ENCODE peak calls at places on chromosomes 13 and 19, in four cellular contexts. X is cardiac fibroblast, G is neural progenitor cell, D is body of pancreas. Z is an unnamed sample.

GRCh38 chr13:59424661-59425060 is 739.1 kb downstream of the DIAPH3 start:
- DNase-seq in D (no peak), G (no peak), X (peak), Z (no peak)

GRCh38 chr13:82747948-82748347 is 1134.3 kb downstream of the SLITRK1 start:
- DNase-seq in D (no peak), X (peak), G (no peak), Z (no peak)

GRCh38 chr13:46146898-46147297 is 35.1 kb downstream of the LCP1 start:
- DNase-seq in G (peak), X (peak), D (no peak), Z (no peak)

GRCh38 chr13:44848956-44849748 is 140.1 kb downstream of the NUFIP1 start:
- DNase-seq in D (no peak), X (no peak), G (no peak), Z (no peak)

GRCh38 chr19:33302175-33302973 is at the start of gene CEBPA:
- DNase-seq in X (peak), G (peak), D (peak), Z (peak)

GRCh38 chr13:23289917-23290357 is 109.2 kb downstream of the SGCG start:
- DNase-seq in X (peak), G (no peak), D (no peak), Z (no peak)

GRCh38 chr13:30998548-30999140 is 66.2 kb downstream of the TEX26 start:
- DNase-seq in X (peak), G (peak), D (no peak), Z (no peak)

GRCh38 chr19:35267818-35268545 is 780 bp upstream of the USF2 start:
- DNase-seq in G (peak), D (peak), X (peak), Z (peak)

GRCh38 chr13:67099494-67099893 is 130.6 kb downstream of the PCDH9 start:
- DNase-seq in D (no peak), X (no peak), G (no peak), Z (no peak)

GRCh38 chr13:24267283-24267682 is 42.1 kb upstream of the C1QTNF9 start:
- DNase-seq in X (peak), D (no peak), G (no peak), Z (peak)

DNA sequence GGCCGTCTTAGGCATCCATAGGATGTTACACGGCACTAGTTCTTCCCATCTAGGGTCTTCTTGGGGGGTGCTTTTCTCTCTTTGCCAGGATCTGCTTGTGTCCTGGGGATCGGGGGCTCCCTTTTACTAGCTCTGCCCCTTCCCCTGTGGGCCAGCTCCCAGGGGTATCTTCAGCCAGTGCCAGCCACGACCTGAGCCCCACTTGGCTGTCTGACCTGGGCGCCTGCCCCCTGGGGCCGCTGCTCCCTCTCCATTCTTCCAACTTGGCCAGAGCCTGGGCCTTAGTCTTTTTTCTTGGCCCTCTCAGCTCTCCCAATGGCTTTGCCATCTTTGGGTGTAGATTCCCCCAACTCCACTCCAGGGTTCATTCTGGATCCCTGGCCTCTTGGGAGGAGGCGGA is 3.1 kb downstream of the PRKACA start:
- DNase-seq in G (no peak), X (no peak), D (no peak), Z (no peak)
- H3K4me3 ChIP-seq in G (no peak), X (no peak), D (no peak), Z (no peak)

GRCh38 chr19:7869910-7870511 is 4.2 kb downstream of the PRR36 start:
- DNase-seq in G (peak), X (peak), D (peak), Z (no peak)

GRCh38 chr19:7871530-7872305 is 2.5 kb downstream of the PRR36 start:
- DNase-seq in X (peak), D (peak), G (peak), Z (peak)

GRCh38 chr19:7872306-7873204 is 1.6 kb downstream of the PRR36 start:
- DNase-seq in D (no peak), G (no peak), X (no peak), Z (no peak)

GRCh38 chr19:7870571-7871279 is 3.5 kb downstream of the PRR36 start:
- DNase-seq in G (peak), X (peak), D (peak), Z (peak)

DNA sequence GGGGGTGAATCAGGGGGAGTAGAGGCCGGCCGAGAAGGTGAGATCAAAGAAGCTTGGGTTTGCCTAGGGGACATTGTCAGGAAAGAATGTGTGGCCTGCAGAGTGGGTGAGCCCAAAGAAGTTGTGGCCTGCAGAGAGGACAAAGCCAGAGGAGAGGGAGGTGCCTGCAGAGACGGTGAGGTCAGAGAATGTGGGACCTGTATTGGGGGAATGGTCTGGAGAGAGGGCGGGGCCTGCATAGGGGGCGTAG is 3.0 kb downstream of the PRR36 start:
- DNase-seq in X (no peak), D (no peak), G (no peak), Z (peak)
- H3K4me3 ChIP-seq in X (no peak), D (no peak), G (peak), Z (no peak)

DNA sequence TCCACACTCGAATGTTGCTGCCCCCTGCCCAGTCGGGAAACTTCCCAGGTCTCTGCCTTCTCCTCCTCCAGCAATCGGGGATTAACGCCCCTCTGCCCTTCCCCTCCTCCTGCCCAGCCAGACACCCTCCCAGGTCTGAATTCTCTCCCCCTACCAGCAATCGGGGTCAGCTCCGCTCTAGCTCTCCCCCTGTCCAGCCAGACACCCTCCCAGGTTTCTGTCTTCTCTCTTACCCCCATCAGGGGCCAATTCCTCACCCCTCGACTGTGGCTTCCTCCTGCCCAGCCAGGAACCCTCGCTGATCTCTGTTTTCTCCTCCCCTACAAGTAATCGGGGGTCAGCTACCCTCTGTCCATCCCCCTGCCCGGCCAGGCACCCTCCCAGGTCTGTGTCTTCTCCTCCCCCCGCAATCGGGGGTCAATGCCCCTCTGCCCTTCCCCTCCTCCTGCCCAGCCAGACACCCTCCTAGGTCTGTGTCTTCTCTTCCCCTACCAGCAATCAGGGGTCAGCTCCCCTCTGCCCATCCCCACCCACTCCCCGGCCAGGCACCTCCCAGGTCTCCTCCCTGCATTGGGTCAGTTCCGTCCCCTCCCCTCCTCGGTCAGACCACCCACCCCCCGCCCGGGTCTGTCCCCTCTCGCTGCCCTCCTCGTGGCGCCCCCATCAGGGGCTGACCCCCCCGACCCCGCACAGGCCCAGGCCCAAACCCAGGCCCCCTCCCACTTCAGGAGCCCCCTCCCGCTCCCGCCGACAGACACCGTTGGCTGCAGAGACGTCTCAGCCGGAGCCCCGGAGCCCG is 668 bp downstream of the ZFR2 start:
- DNase-seq in X (no peak), D (no peak), G (peak), Z (no peak)
- H3K4me3 ChIP-seq in X (no peak), D (no peak), G (peak), Z (no peak)

GRCh38 chr19:54871713-54872112 is 2.3 kb upstream of the FCAR start:
- DNase-seq in X (no peak), D (no peak), G (no peak), Z (no peak)

GRCh38 chr19:54875506-54875905 is 1.5 kb downstream of the FCAR start:
- DNase-seq in D (peak), G (no peak), X (no peak), Z (no peak)

GRCh38 chr19:54873990-54874389 is at the start of gene FCAR:
- DNase-seq in D (peak), G (no peak), X (no peak), Z (no peak)
- H3K4me3 ChIP-seq in D (no peak), G (no peak), X (no peak), Z (no peak)

DNA sequence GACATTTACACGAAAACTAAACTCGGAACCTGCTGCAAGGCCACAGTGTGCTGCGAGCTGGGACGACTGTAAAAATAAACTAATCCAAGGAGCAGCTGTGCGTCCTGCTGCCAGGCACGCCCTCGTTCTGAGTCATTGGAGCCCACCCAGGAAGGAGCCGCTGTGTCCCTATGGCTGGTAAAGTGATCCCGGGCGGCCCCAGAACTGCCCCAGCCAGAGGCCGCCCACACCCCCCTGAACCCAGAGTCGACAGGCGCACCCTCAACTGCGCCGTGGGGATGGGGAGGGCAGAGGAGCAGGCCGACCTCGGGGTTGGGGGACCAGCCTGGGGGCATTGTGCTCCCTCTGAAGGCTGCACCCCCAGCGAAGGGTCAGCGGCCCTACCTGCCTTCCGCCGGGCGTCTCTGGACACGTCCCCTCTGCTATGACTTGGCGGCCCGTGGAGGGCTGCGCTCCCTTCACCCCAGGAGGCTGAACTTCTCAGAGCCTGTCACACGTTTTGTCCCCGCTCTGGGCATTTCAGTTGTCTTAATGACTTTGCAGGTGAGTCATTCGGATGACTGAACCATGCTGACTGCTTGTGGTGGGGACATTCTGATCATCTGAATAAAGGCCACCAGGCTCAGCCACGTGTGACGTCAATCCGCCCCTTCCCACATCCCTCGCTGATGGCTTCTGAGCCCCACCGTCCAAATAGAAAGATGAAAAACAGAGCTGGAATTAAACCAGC is 42.7 kb downstream of the ADPRHL1 start:
- DNase-seq in G (no peak), X (peak), D (no peak), Z (no peak)
- H3K4me3 ChIP-seq in G (no peak), X (no peak), D (no peak), Z (no peak)

GRCh38 chr19:43902399-43902798 is 32.7 kb downstream of the ZNF45 start:
- DNase-seq in G (no peak), X (no peak), D (no peak), Z (no peak)
- H3K4me3 ChIP-seq in G (peak), X (no peak), D (no peak), Z (peak)

GRCh38 chr13:96091932-96092253 is 2.0 kb downstream of the HS6ST3 start:
- DNase-seq in D (no peak), X (no peak), G (no peak), Z (no peak)
- H3K4me3 ChIP-seq in D (no peak), X (no peak), G (peak), Z (no peak)

GRCh38 chr13:41461527-41462124 is 4.3 kb downstream of the RGCC start:
- DNase-seq in D (no peak), G (no peak), X (no peak), Z (peak)
- H3K4me3 ChIP-seq in D (no peak), G (no peak), X (no peak), Z (peak)

GRCh38 chr19:55633866-55634265 is 6.9 kb upstream of the ZNF580 start:
- DNase-seq in G (no peak), X (no peak), D (no peak), Z (no peak)
- H3K4me3 ChIP-seq in G (peak), X (no peak), D (no peak), Z (peak)

Z was measured in CD4-positive, alpha-beta memory T cell.